ENCODE peak calls at places on chromosomes 1 and 21, in six cellular contexts. V, H, X, U, J and F are unnamed samples.
A peak's percentile ranks its signal among the peaks of the same experiment; 100 is the strongest.

GRCh38 chr1:216910081-216910840 is 187.0 kb upstream of the ESRRG start:
- DNase-seq in J (no peak), H (no peak), X (no peak), U (no peak), V (no peak), F (no peak)

GRCh38 chr1:221344693-221345092 is 397.2 kb downstream of the DUSP10 start:
- DNase-seq in X (no peak), J (no peak), U (no peak), H (no peak), V (no peak), F (no peak)

GRCh38 chr1:223748405-223748772 is 36.0 kb downstream of the CAPN2 start:
- DNase-seq in X (no peak), U (no peak), V (no peak), J (no peak), H (no peak), F (no peak)

GRCh38 chr1:46719689-46720088 is 775 bp upstream of the EFCAB14 start:
- DNase-seq in V (no peak), H (no peak), U (no peak), J (no peak), X (no peak), F (no peak)

GRCh38 chr1:150562384-150563339 is 13.5 kb downstream of the ADAMTSL4 start:
- DNase-seq in V (peak; percentile 80), X (peak; percentile 72), U (peak; percentile 55), J (no peak), H (peak; percentile 80), F (peak; percentile 89)

GRCh38 chr1:241240084-241240483 is 116.9 kb downstream of the RGS7 start:
- DNase-seq in J (no peak), X (no peak), V (no peak), H (no peak), U (no peak), F (no peak)

GRCh38 chr21:32753818-32754610 is 17.5 kb downstream of the PAXBP1 start:
- DNase-seq in H (no peak), X (no peak), J (no peak), V (no peak), U (no peak), F (no peak)

GRCh38 chr1:152182942-152183341 is 23.9 kb upstream of the RPTN start:
- DNase-seq in X (no peak), H (no peak), U (no peak), J (no peak), V (no peak), F (peak; percentile 31)